ENCODE peak calls at places on chromosomes 16 and 17, in seven cellular contexts. One of them, this sample, is unnamed.
A peak's percentile ranks its signal among the peaks of the same experiment; 100 is the strongest.

GRCh38 chr17:44988256-44988942 is 20.3 kb upstream of the C1QL1 start:
- DNase-seq in HL-60: no peak
- DNase-seq in neural crest cell: no peak
- DNase-seq in stimulated activated CD4-positive, alpha-beta T cell treated with anti-CD3 and anti-CD28 coated beads, Interleukin-2, amount 100 ng/mL, for 4 hours: no peak
- DNase-seq in body of pancreas: no peak
- DNase-seq in T follicular helper cell: no peak
- DNase-seq in brain microvascular endothelial cell: no peak
- DNase-seq in this sample: no peak

GRCh38 chr17:13490906-13491502 is 110.7 kb downstream of the HS3ST3A1 start:
- DNase-seq in HL-60: no peak
- DNase-seq in neural crest cell: no peak
- DNase-seq in stimulated activated CD4-positive, alpha-beta T cell treated with anti-CD3 and anti-CD28 coated beads, Interleukin-2, amount 100 ng/mL, for 4 hours: no peak
- DNase-seq in body of pancreas: no peak
- DNase-seq in T follicular helper cell: no peak
- DNase-seq in brain microvascular endothelial cell: peak; percentile 24
- DNase-seq in this sample: no peak

GRCh38 chr16:68539704-68540370 is 746 bp downstream of the ZFP90 start:
- DNase-seq in HL-60: peak; percentile 43
- DNase-seq in neural crest cell: no peak
- DNase-seq in stimulated activated CD4-positive, alpha-beta T cell treated with anti-CD3 and anti-CD28 coated beads, Interleukin-2, amount 100 ng/mL, for 4 hours: no peak
- DNase-seq in body of pancreas: peak; percentile 16
- DNase-seq in T follicular helper cell: no peak
- DNase-seq in brain microvascular endothelial cell: no peak
- DNase-seq in this sample: peak; percentile 13

GRCh38 chr17:16371742-16372141 is 9.1 kb upstream of the UBB start:
- DNase-seq in HL-60: no peak
- DNase-seq in neural crest cell: no peak
- DNase-seq in stimulated activated CD4-positive, alpha-beta T cell treated with anti-CD3 and anti-CD28 coated beads, Interleukin-2, amount 100 ng/mL, for 4 hours: no peak
- DNase-seq in body of pancreas: no peak
- DNase-seq in T follicular helper cell: no peak
- DNase-seq in brain microvascular endothelial cell: peak; percentile 93
- DNase-seq in this sample: no peak

GRCh38 chr17:46078675-46079074 is 79.6 kb downstream of the STH start:
- DNase-seq in HL-60: no peak
- DNase-seq in neural crest cell: no peak
- DNase-seq in stimulated activated CD4-positive, alpha-beta T cell treated with anti-CD3 and anti-CD28 coated beads, Interleukin-2, amount 100 ng/mL, for 4 hours: no peak
- DNase-seq in body of pancreas: no peak
- DNase-seq in T follicular helper cell: no peak
- DNase-seq in brain microvascular endothelial cell: no peak
- DNase-seq in this sample: no peak

GRCh38 chr17:36728030-36728991 is 126.9 kb downstream of the MRM1 start:
- DNase-seq in HL-60: no peak
- DNase-seq in neural crest cell: no peak
- DNase-seq in stimulated activated CD4-positive, alpha-beta T cell treated with anti-CD3 and anti-CD28 coated beads, Interleukin-2, amount 100 ng/mL, for 4 hours: peak; percentile 36
- DNase-seq in body of pancreas: no peak
- DNase-seq in T follicular helper cell: no peak
- DNase-seq in brain microvascular endothelial cell: no peak
- DNase-seq in this sample: peak; percentile 76

GRCh38 chr16:5058476-5058875 is 7.3 kb downstream of the C16orf89 start:
- DNase-seq in HL-60: no peak
- DNase-seq in neural crest cell: peak; percentile 23
- DNase-seq in stimulated activated CD4-positive, alpha-beta T cell treated with anti-CD3 and anti-CD28 coated beads, Interleukin-2, amount 100 ng/mL, for 4 hours: no peak
- DNase-seq in body of pancreas: no peak
- DNase-seq in T follicular helper cell: no peak
- DNase-seq in brain microvascular endothelial cell: peak; percentile 45
- DNase-seq in this sample: no peak

GRCh38 chr17:7982171-7982570 is 20.2 kb upstream of the GUCY2D start:
- DNase-seq in HL-60: no peak
- DNase-seq in neural crest cell: no peak
- DNase-seq in stimulated activated CD4-positive, alpha-beta T cell treated with anti-CD3 and anti-CD28 coated beads, Interleukin-2, amount 100 ng/mL, for 4 hours: no peak
- DNase-seq in body of pancreas: no peak
- DNase-seq in T follicular helper cell: no peak
- DNase-seq in brain microvascular endothelial cell: peak; percentile 57
- DNase-seq in this sample: no peak

GRCh38 chr16:29111421-29111820 is 126.6 kb downstream of the LAT start:
- DNase-seq in HL-60: no peak
- DNase-seq in neural crest cell: no peak
- DNase-seq in stimulated activated CD4-positive, alpha-beta T cell treated with anti-CD3 and anti-CD28 coated beads, Interleukin-2, amount 100 ng/mL, for 4 hours: no peak
- DNase-seq in body of pancreas: peak; percentile 36
- DNase-seq in T follicular helper cell: no peak
- DNase-seq in brain microvascular endothelial cell: no peak
- DNase-seq in this sample: no peak

GRCh38 chr17:57811633-57812280 is 38.1 kb downstream of the MRPS23 start:
- DNase-seq in HL-60: no peak
- DNase-seq in neural crest cell: no peak
- DNase-seq in stimulated activated CD4-positive, alpha-beta T cell treated with anti-CD3 and anti-CD28 coated beads, Interleukin-2, amount 100 ng/mL, for 4 hours: no peak
- DNase-seq in body of pancreas: no peak
- DNase-seq in T follicular helper cell: no peak
- DNase-seq in brain microvascular endothelial cell: no peak
- DNase-seq in this sample: no peak

GRCh38 chr17:35875439-35876139 is 4.6 kb downstream of the CCL5 start:
- DNase-seq in HL-60: no peak
- DNase-seq in neural crest cell: no peak
- DNase-seq in stimulated activated CD4-positive, alpha-beta T cell treated with anti-CD3 and anti-CD28 coated beads, Interleukin-2, amount 100 ng/mL, for 4 hours: no peak
- DNase-seq in body of pancreas: no peak
- DNase-seq in T follicular helper cell: no peak
- DNase-seq in brain microvascular endothelial cell: no peak
- DNase-seq in this sample: no peak

GRCh38 chr16:70428178-70428998 is 10.5 kb downstream of the ST3GAL2 start:
- DNase-seq in HL-60: peak; percentile 99
- DNase-seq in neural crest cell: peak; percentile 46
- DNase-seq in stimulated activated CD4-positive, alpha-beta T cell treated with anti-CD3 and anti-CD28 coated beads, Interleukin-2, amount 100 ng/mL, for 4 hours: no peak
- DNase-seq in body of pancreas: peak; percentile 97
- DNase-seq in T follicular helper cell: no peak
- DNase-seq in brain microvascular endothelial cell: peak; percentile 90
- DNase-seq in this sample: peak; percentile 39

GRCh38 chr16:73572135-73572534 is 524.2 kb upstream of the ZFHX3 start:
- DNase-seq in HL-60: no peak
- DNase-seq in neural crest cell: no peak
- DNase-seq in stimulated activated CD4-positive, alpha-beta T cell treated with anti-CD3 and anti-CD28 coated beads, Interleukin-2, amount 100 ng/mL, for 4 hours: no peak
- DNase-seq in body of pancreas: peak; percentile 54
- DNase-seq in T follicular helper cell: no peak
- DNase-seq in brain microvascular endothelial cell: peak; percentile 4
- DNase-seq in this sample: no peak

GRCh38 chr16:53152321-53152720 is 97.5 kb downstream of the CHD9 start:
- DNase-seq in HL-60: no peak
- DNase-seq in neural crest cell: no peak
- DNase-seq in stimulated activated CD4-positive, alpha-beta T cell treated with anti-CD3 and anti-CD28 coated beads, Interleukin-2, amount 100 ng/mL, for 4 hours: no peak
- DNase-seq in body of pancreas: no peak
- DNase-seq in T follicular helper cell: no peak
- DNase-seq in brain microvascular endothelial cell: no peak
- DNase-seq in this sample: no peak

GRCh38 chr16:31301708-31302400 is 42.1 kb downstream of the ITGAM start:
- DNase-seq in HL-60: peak; percentile 90
- DNase-seq in neural crest cell: no peak
- DNase-seq in stimulated activated CD4-positive, alpha-beta T cell treated with anti-CD3 and anti-CD28 coated beads, Interleukin-2, amount 100 ng/mL, for 4 hours: no peak
- DNase-seq in body of pancreas: no peak
- DNase-seq in T follicular helper cell: no peak
- DNase-seq in brain microvascular endothelial cell: no peak
- DNase-seq in this sample: no peak

GRCh38 chr17:20009302-20010098 is at the start of gene SPECC1:
- DNase-seq in HL-60: peak; percentile 57
- DNase-seq in neural crest cell: peak; percentile 88
- DNase-seq in stimulated activated CD4-positive, alpha-beta T cell treated with anti-CD3 and anti-CD28 coated beads, Interleukin-2, amount 100 ng/mL, for 4 hours: peak; percentile 77
- DNase-seq in body of pancreas: peak; percentile 76
- DNase-seq in T follicular helper cell: peak; percentile 69
- DNase-seq in brain microvascular endothelial cell: peak; percentile 53
- DNase-seq in this sample: peak; percentile 54

GRCh38 chr17:75927286-75927922 is 13.4 kb downstream of the FBF1 start:
- DNase-seq in HL-60: peak; percentile 43
- DNase-seq in neural crest cell: peak; percentile 25
- DNase-seq in stimulated activated CD4-positive, alpha-beta T cell treated with anti-CD3 and anti-CD28 coated beads, Interleukin-2, amount 100 ng/mL, for 4 hours: no peak
- DNase-seq in body of pancreas: no peak
- DNase-seq in T follicular helper cell: no peak
- DNase-seq in brain microvascular endothelial cell: no peak
- DNase-seq in this sample: no peak

GRCh38 chr17:45722161-45722560 is 62.0 kb upstream of the CRHR1 start:
- DNase-seq in HL-60: no peak
- DNase-seq in neural crest cell: peak; percentile 41
- DNase-seq in stimulated activated CD4-positive, alpha-beta T cell treated with anti-CD3 and anti-CD28 coated beads, Interleukin-2, amount 100 ng/mL, for 4 hours: no peak
- DNase-seq in body of pancreas: no peak
- DNase-seq in T follicular helper cell: no peak
- DNase-seq in brain microvascular endothelial cell: no peak
- DNase-seq in this sample: no peak

GRCh38 chr16:12006637-12007036 is 30.1 kb downstream of the SNX29 start:
- DNase-seq in HL-60: no peak
- DNase-seq in neural crest cell: no peak
- DNase-seq in stimulated activated CD4-positive, alpha-beta T cell treated with anti-CD3 and anti-CD28 coated beads, Interleukin-2, amount 100 ng/mL, for 4 hours: no peak
- DNase-seq in body of pancreas: no peak
- DNase-seq in T follicular helper cell: no peak
- DNase-seq in brain microvascular endothelial cell: no peak
- DNase-seq in this sample: no peak

GRCh38 chr16:46857261-46857962 is 26.4 kb upstream of the C16orf87 start:
- DNase-seq in HL-60: peak; percentile 20
- DNase-seq in neural crest cell: peak; percentile 7
- DNase-seq in stimulated activated CD4-positive, alpha-beta T cell treated with anti-CD3 and anti-CD28 coated beads, Interleukin-2, amount 100 ng/mL, for 4 hours: no peak
- DNase-seq in body of pancreas: peak; percentile 49
- DNase-seq in T follicular helper cell: no peak
- DNase-seq in brain microvascular endothelial cell: peak; percentile 48
- DNase-seq in this sample: peak; percentile 61

GRCh38 chr16:1543085-1543896 is 9.8 kb downstream of the TMEM204 start:
- DNase-seq in HL-60: peak; percentile 89
- DNase-seq in neural crest cell: no peak
- DNase-seq in stimulated activated CD4-positive, alpha-beta T cell treated with anti-CD3 and anti-CD28 coated beads, Interleukin-2, amount 100 ng/mL, for 4 hours: peak; percentile 53
- DNase-seq in body of pancreas: peak; percentile 36
- DNase-seq in T follicular helper cell: no peak
- DNase-seq in brain microvascular endothelial cell: peak; percentile 71
- DNase-seq in this sample: no peak

GRCh38 chr17:74882517-74883240 is 9.9 kb upstream of the FDXR start:
- DNase-seq in HL-60: no peak
- DNase-seq in neural crest cell: no peak
- DNase-seq in stimulated activated CD4-positive, alpha-beta T cell treated with anti-CD3 and anti-CD28 coated beads, Interleukin-2, amount 100 ng/mL, for 4 hours: no peak
- DNase-seq in body of pancreas: no peak
- DNase-seq in T follicular helper cell: no peak
- DNase-seq in brain microvascular endothelial cell: no peak
- DNase-seq in this sample: no peak

GRCh38 chr17:14488958-14489550 is 188.2 kb downstream of the HS3ST3B1 start:
- DNase-seq in HL-60: no peak
- DNase-seq in neural crest cell: no peak
- DNase-seq in stimulated activated CD4-positive, alpha-beta T cell treated with anti-CD3 and anti-CD28 coated beads, Interleukin-2, amount 100 ng/mL, for 4 hours: no peak
- DNase-seq in body of pancreas: no peak
- DNase-seq in T follicular helper cell: no peak
- DNase-seq in brain microvascular endothelial cell: no peak
- DNase-seq in this sample: no peak

GRCh38 chr16:48611329-48612137 is 1.6 kb upstream of the N4BP1 start:
- DNase-seq in HL-60: peak; percentile 83
- DNase-seq in neural crest cell: no peak
- DNase-seq in stimulated activated CD4-positive, alpha-beta T cell treated with anti-CD3 and anti-CD28 coated beads, Interleukin-2, amount 100 ng/mL, for 4 hours: no peak
- DNase-seq in body of pancreas: no peak
- DNase-seq in T follicular helper cell: peak; percentile 81
- DNase-seq in brain microvascular endothelial cell: no peak
- DNase-seq in this sample: no peak

This sample was measured in NCI-H2227 treated with DMSO at 0.1 percent for 48 hours.